ENCODE peak calls at places on chromosomes 16 and 17, in four cellular contexts. One of them, this sample, is unnamed.

GRCh38 chr17:41965694-41966375 is 760 bp upstream of the CNP start:
- DNase-seq in HuH-7.5: peak
- DNase-seq in stimulated activated naive CD8-positive, alpha-beta T cell treated with anti-CD3 and anti-CD28 coated beads, Interleukin-15, Interleukin-2, amounts not matched to agents 100 U/mL and 50 U/mL, for 24 hours: peak
- DNase-seq in A549: peak
- DNase-seq in this sample: peak

GRCh38 chr16:83793179-83793578 is 14.6 kb upstream of the HSBP1 start:
- DNase-seq in stimulated activated naive CD8-positive, alpha-beta T cell treated with anti-CD3 and anti-CD28 coated beads, Interleukin-15, Interleukin-2, amounts not matched to agents 100 U/mL and 50 U/mL, for 24 hours: no peak
- DNase-seq in A549: no peak
- DNase-seq in HuH-7.5: no peak
- DNase-seq in this sample: no peak

GRCh38 chr17:29582767-29583166 is 6.7 kb downstream of the GIT1 start:
- DNase-seq in stimulated activated naive CD8-positive, alpha-beta T cell treated with anti-CD3 and anti-CD28 coated beads, Interleukin-15, Interleukin-2, amounts not matched to agents 100 U/mL and 50 U/mL, for 24 hours: no peak
- DNase-seq in A549: no peak
- DNase-seq in HuH-7.5: no peak
- DNase-seq in this sample: no peak

GRCh38 chr16:46747777-46748651 is at the start of gene MYLK3:
- DNase-seq in A549: no peak
- DNase-seq in HuH-7.5: peak
- DNase-seq in stimulated activated naive CD8-positive, alpha-beta T cell treated with anti-CD3 and anti-CD28 coated beads, Interleukin-15, Interleukin-2, amounts not matched to agents 100 U/mL and 50 U/mL, for 24 hours: no peak
- DNase-seq in this sample: peak

GRCh38 chr17:58932956-58933355 is 173.7 kb downstream of the TRIM37 start:
- DNase-seq in stimulated activated naive CD8-positive, alpha-beta T cell treated with anti-CD3 and anti-CD28 coated beads, Interleukin-15, Interleukin-2, amounts not matched to agents 100 U/mL and 50 U/mL, for 24 hours: no peak
- DNase-seq in HuH-7.5: no peak
- DNase-seq in A549: no peak
- DNase-seq in this sample: no peak

GRCh38 chr17:17675925-17676534 is 5.2 kb upstream of the RAI1 start:
- DNase-seq in A549: peak
- DNase-seq in stimulated activated naive CD8-positive, alpha-beta T cell treated with anti-CD3 and anti-CD28 coated beads, Interleukin-15, Interleukin-2, amounts not matched to agents 100 U/mL and 50 U/mL, for 24 hours: no peak
- DNase-seq in HuH-7.5: no peak
- DNase-seq in this sample: no peak

GRCh38 chr16:22014271-22014873 is 6.5 kb downstream of the MOSMO start:
- DNase-seq in HuH-7.5: no peak
- DNase-seq in stimulated activated naive CD8-positive, alpha-beta T cell treated with anti-CD3 and anti-CD28 coated beads, Interleukin-15, Interleukin-2, amounts not matched to agents 100 U/mL and 50 U/mL, for 24 hours: no peak
- DNase-seq in A549: no peak
- DNase-seq in this sample: no peak

GRCh38 chr17:14737984-14738651 is 437.2 kb downstream of the HS3ST3B1 start:
- DNase-seq in A549: peak
- DNase-seq in HuH-7.5: peak
- DNase-seq in stimulated activated naive CD8-positive, alpha-beta T cell treated with anti-CD3 and anti-CD28 coated beads, Interleukin-15, Interleukin-2, amounts not matched to agents 100 U/mL and 50 U/mL, for 24 hours: no peak
- DNase-seq in this sample: peak

GRCh38 chr17:7389924-7390910 is 4.1 kb downstream of the PLSCR3 start:
- DNase-seq in A549: no peak
- DNase-seq in HuH-7.5: no peak
- DNase-seq in stimulated activated naive CD8-positive, alpha-beta T cell treated with anti-CD3 and anti-CD28 coated beads, Interleukin-15, Interleukin-2, amounts not matched to agents 100 U/mL and 50 U/mL, for 24 hours: no peak
- DNase-seq in this sample: no peak

GRCh38 chr16:86836503-86837125 is 258.3 kb downstream of the FOXL1 start:
- DNase-seq in stimulated activated naive CD8-positive, alpha-beta T cell treated with anti-CD3 and anti-CD28 coated beads, Interleukin-15, Interleukin-2, amounts not matched to agents 100 U/mL and 50 U/mL, for 24 hours: no peak
- DNase-seq in HuH-7.5: no peak
- DNase-seq in A549: no peak
- DNase-seq in this sample: no peak

GRCh38 chr16:14199624-14200023 is 128.5 kb downstream of the MRTFB start:
- DNase-seq in A549: no peak
- DNase-seq in HuH-7.5: no peak
- DNase-seq in stimulated activated naive CD8-positive, alpha-beta T cell treated with anti-CD3 and anti-CD28 coated beads, Interleukin-15, Interleukin-2, amounts not matched to agents 100 U/mL and 50 U/mL, for 24 hours: no peak
- DNase-seq in this sample: no peak

GRCh38 chr16:65672960-65673359 is 551.1 kb upstream of the CDH11 start:
- DNase-seq in stimulated activated naive CD8-positive, alpha-beta T cell treated with anti-CD3 and anti-CD28 coated beads, Interleukin-15, Interleukin-2, amounts not matched to agents 100 U/mL and 50 U/mL, for 24 hours: no peak
- DNase-seq in HuH-7.5: no peak
- DNase-seq in A549: no peak
- DNase-seq in this sample: no peak

GRCh38 chr17:50244771-50245170 is 29.5 kb upstream of the TMEM92 start:
- DNase-seq in A549: no peak
- DNase-seq in HuH-7.5: no peak
- DNase-seq in stimulated activated naive CD8-positive, alpha-beta T cell treated with anti-CD3 and anti-CD28 coated beads, Interleukin-15, Interleukin-2, amounts not matched to agents 100 U/mL and 50 U/mL, for 24 hours: no peak
- DNase-seq in this sample: no peak

GRCh38 chr16:21088143-21088542 is 62.5 kb downstream of the DNAH3 start:
- DNase-seq in HuH-7.5: no peak
- DNase-seq in stimulated activated naive CD8-positive, alpha-beta T cell treated with anti-CD3 and anti-CD28 coated beads, Interleukin-15, Interleukin-2, amounts not matched to agents 100 U/mL and 50 U/mL, for 24 hours: no peak
- DNase-seq in A549: no peak
- DNase-seq in this sample: no peak

GRCh38 chr17:75069783-75070182 is 18.0 kb upstream of the SLC16A5 start:
- DNase-seq in stimulated activated naive CD8-positive, alpha-beta T cell treated with anti-CD3 and anti-CD28 coated beads, Interleukin-15, Interleukin-2, amounts not matched to agents 100 U/mL and 50 U/mL, for 24 hours: no peak
- DNase-seq in HuH-7.5: no peak
- DNase-seq in A549: peak
- DNase-seq in this sample: no peak